ENCODE peak calls at places on chromosomes 2 and 18, in four cellular contexts. W is K562, P is IMR-90, M is GM12878. B is an unnamed sample.
A peak's percentile ranks its signal among the peaks of the same experiment; 100 is the strongest.

GRCh38 chr2:6914829-6915228 is 2.4 kb upstream of the RNF144A start:
- DNase-seq in W (no peak), P (peak; percentile 2), M (no peak), B (peak; percentile 60)

GRCh38 chr2:228819701-228820100 is 451.4 kb downstream of the PID1 start:
- DNase-seq in W (no peak), P (peak; percentile 9), M (no peak), B (no peak)

GRCh38 chr18:3664563-3665178 is 214.7 kb downstream of the TGIF1 start:
- DNase-seq in W (peak; percentile 59), P (no peak), M (no peak), B (no peak)

GRCh38 chr2:54564439-54564838 is 108.3 kb downstream of the SPTBN1 start:
- DNase-seq in P (no peak), M (no peak), W (no peak), B (no peak)

GRCh38 chr2:65553504-65554074 is 121.2 kb upstream of the SPRED2 start:
- DNase-seq in W (no peak), M (no peak), P (no peak), B (no peak)

GRCh38 chr2:134155134-134155533 is 98.7 kb upstream of the MGAT5 start:
- DNase-seq in W (no peak), M (peak; percentile 56), P (no peak), B (no peak)

GRCh38 chr2:210630904-210631560 is 74.6 kb downstream of the CPS1 start:
- DNase-seq in M (no peak), P (no peak), W (no peak), B (no peak)

GRCh38 chr18:23926590-23926989 is 88.0 kb upstream of the TTC39C start:
- DNase-seq in M (no peak), P (no peak), W (no peak), B (no peak)

GRCh38 chr2:66667852-66668251 is 232.9 kb downstream of the MEIS1 start:
- DNase-seq in P (no peak), M (no peak), W (no peak), B (no peak)

DNA sequence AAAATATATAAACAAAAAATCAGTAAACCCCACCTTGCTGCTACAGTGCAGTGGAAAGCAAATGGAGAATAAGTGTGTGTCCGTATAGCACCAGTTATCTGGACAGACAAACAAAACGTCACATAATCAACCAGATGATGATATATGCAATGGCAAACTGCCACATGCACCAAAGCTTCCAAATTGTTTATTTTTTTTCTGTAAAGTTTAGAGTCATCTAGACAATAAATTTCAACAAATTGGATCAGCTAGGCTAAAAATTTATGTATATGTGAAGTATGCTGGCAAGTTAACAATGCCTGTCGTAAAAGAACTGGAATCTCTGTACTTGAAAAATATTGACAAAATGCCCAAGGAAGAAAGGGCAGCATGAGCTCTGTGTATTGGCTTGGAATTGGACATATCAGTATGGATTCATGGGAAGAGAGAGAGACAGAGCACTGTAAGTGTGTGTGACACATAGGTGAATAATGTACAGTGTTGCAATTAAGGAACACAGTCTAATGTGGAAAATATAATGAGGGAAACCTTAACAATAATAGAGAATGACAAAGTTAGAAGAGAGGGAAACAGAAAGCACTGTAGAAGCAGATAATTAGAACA is 309.9 kb downstream of the ERBB4 start:
- DNase-seq in P (peak; percentile 0), W (no peak), M (no peak), B (no peak)
- TF ChIP-seq FOS in P (no peak), W (no peak), M (no peak), B (no peak)

GRCh38 chr2:8281234-8281633 is 400.6 kb upstream of the ID2 start:
- DNase-seq in W (no peak), P (no peak), M (no peak), B (no peak)

GRCh38 chr2:8277921-8278571 is 403.8 kb upstream of the ID2 start:
- DNase-seq in M (peak; percentile 56), P (no peak), W (no peak), B (no peak)

GRCh38 chr2:8278709-8279354 is 403.0 kb upstream of the ID2 start:
- DNase-seq in W (no peak), P (no peak), M (no peak), B (no peak)

GRCh38 chr2:8279506-8279905 is 402.4 kb upstream of the ID2 start:
- DNase-seq in M (no peak), P (no peak), W (no peak), B (no peak)

GRCh38 chr2:8276071-8276470 is 405.8 kb upstream of the ID2 start:
- DNase-seq in W (no peak), M (no peak), P (no peak), B (no peak)
- TF ChIP-seq FOS in W (no peak), M (no peak), P (no peak), B (no peak)

GRCh38 chr2:223928113-223929006 is 16.8 kb downstream of the WDFY1 start:
- DNase-seq in P (no peak), M (no peak), W (no peak), B (no peak)

GRCh38 chr2:223922308-223922707 is 22.8 kb downstream of the WDFY1 start:
- DNase-seq in W (no peak), P (no peak), M (no peak), B (no peak)

GRCh38 chr2:223921204-223921603 is 23.9 kb downstream of the WDFY1 start:
- DNase-seq in P (no peak), M (no peak), W (no peak), B (peak; percentile 47)

GRCh38 chr2:223923976-223924375 is 21.2 kb downstream of the WDFY1 start:
- DNase-seq in W (no peak), M (no peak), P (no peak), B (peak; percentile 83)

DNA sequence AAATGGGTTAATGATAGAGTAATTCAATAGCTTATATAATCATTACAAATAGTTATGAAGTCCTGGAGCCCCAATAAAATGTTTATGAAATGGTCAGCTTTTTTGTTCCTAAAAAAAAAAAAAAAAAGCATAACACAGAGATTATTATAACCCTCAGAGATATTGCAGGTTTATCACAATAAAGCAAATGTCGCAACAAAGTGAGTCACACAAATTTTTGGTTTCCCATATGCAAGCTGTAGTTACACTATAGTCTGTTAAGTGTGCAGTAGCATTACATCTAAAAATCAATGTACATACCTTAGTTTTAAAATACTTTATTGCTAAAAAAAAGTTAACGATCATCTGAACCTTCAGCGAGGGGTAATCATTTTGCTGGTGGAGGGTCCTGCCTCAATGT is 20.0 kb downstream of the WDFY1 start:
- DNase-seq in W (no peak), M (no peak), P (peak; percentile 77), B (no peak)
- TF ChIP-seq FOS in W (no peak), M (no peak), P (peak; percentile 39), B (no peak)

DNA sequence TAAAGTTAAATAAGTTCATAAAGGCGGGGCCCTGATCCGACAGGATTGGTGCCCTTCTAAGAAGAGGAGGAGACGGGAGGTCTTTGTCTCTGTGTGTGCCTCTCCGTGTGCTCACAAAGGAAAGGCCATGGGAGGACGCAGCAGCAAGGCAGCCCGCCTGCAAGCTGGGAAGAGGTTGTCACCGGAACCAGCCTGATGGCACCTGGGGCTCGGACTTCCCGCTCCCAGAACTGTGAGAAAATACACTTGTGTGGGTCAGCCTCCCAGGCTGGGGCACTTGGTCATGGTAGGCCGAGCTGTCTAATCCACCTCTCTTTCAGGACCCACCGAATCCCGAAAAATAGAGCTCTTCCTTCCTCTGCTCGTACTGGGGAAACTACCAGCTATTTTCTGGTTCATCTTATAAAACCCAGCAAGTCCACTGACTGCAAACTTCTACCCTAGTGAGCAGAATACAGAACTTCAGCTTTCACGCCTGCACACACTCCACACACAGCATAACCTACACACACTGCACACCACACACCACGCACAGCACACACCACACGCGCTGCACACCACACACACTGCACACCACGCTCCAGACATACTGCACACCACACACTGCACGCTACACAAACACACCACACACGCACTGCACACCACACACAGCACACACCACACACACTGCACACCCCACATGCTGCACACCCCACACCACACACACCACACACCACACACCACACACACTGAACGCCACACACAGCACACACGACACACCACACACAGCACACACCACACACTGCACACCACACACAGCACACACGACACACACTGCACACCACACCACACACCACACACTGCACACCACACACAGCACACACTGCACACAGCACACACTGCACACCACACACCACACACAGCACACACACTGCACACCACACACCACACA is 58.1 kb downstream of the ASB1 start:
- DNase-seq in P (no peak), M (no peak), W (no peak), B (no peak)
- TF ChIP-seq FOS in P (no peak), M (no peak), W (no peak), B (no peak)

GRCh38 chr2:206225435-206226232 is 48.8 kb upstream of the ZDBF2 start:
- DNase-seq in W (no peak), P (no peak), M (peak; percentile 25), B (no peak)
- TF ChIP-seq FOS in W (no peak), P (no peak), M (no peak), B (no peak)

GRCh38 chr18:45413180-45413836 is 202.0 kb upstream of the SLC14A2 start:
- DNase-seq in P (no peak), M (no peak), W (no peak), B (no peak)

GRCh38 chr18:45417392-45417791 is 197.9 kb upstream of the SLC14A2 start:
- DNase-seq in M (no peak), W (no peak), P (no peak), B (no peak)

GRCh38 chr18:45412577-45412976 is 202.7 kb upstream of the SLC14A2 start:
- DNase-seq in M (peak; percentile 1), P (no peak), W (no peak), B (no peak)

GRCh38 chr18:45415614-45416013 is 199.7 kb upstream of the SLC14A2 start:
- DNase-seq in P (no peak), W (no peak), M (no peak), B (no peak)

DNA sequence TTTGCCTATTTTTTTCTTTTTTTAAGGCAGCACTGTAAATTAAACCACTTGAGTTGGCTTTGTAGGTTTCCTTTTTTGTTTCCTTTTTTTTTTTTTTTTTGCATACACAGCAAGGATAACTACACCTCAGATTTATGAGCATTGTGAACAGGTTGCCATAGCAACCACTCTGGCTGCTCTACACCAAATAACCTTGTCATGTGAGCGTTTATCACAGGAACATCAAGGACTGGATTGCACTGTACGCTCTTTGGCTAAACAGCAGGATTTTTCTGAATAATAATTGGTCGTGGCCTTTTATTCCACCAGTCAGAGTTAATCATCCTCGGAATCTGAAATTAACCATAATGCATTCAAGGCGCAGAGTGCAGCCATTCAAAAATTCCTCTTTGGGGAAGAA is 199.1 kb upstream of the SLC14A2 start:
- DNase-seq in M (no peak), W (no peak), P (no peak), B (no peak)
- TF ChIP-seq FOS in M (no peak), W (no peak), P (no peak), B (no peak)

DNA sequence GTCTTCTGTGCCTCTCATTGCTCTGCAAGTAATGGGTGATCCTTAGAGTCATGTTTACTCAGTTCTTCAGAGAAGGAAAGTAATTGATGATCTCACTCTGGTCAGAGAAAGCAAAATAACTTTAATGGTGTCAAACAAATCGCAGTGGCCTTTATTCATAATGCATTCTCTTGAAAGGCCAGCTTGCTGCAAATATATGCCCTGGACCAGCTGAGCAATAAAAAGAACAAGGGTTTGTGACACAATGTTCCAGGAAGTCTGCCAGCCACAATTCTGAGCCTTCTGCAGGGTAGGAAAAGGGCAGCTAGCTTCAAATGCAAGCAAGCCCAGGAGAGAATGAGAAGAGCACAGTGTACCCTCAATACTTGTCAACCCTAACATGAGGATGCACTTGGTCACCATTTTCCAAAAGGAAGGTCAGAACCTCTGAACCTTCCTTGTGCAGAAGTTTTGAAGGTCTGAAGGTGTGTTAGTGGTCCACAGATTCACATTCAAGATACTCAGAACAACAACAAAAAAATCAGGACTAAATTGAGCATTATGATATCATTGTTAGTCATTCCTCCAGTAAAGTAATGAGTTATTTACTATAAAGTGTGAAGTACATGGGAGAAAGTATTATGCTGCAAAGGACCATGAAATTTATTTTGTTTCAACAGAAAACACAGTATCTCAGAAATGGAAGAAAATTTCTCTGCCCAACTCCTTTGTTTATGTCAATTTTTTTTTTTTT is 355.6 kb downstream of the PAX3 start:
- DNase-seq in P (peak; percentile 1), M (no peak), W (no peak), B (peak; percentile 83)
- TF ChIP-seq FOS in P (no peak), M (no peak), W (no peak), B (no peak)

B was measured in endothelial cell of umbilical vein.